ENCODE peak calls at places on chromosomes 13 and 19, in six cellular contexts. One of them, this sample, is unnamed.

GRCh38 chr19:3710265-3710812 is 2.2 kb downstream of the TJP3 start:
- DNase-seq in neuronal stem cell: no peak
- DNase-seq in DMS79 treated with DMSO at 0.1 percent for 48 hours: peak
- DNase-seq in astrocyte of the hippocampus: peak
- DNase-seq in NCI-H146: peak
- DNase-seq in hypothalamus: peak
- DNase-seq in this sample: no peak

GRCh38 chr13:44576396-44577235 is 486 bp upstream of the TSC22D1 start:
- DNase-seq in neuronal stem cell: peak
- DNase-seq in hypothalamus: no peak
- DNase-seq in NCI-H146: peak
- DNase-seq in astrocyte of the hippocampus: peak
- DNase-seq in DMS79 treated with DMSO at 0.1 percent for 48 hours: no peak
- DNase-seq in this sample: peak

GRCh38 chr19:8308891-8309291 is 733 bp upstream of the CD320 start:
- DNase-seq in DMS79 treated with DMSO at 0.1 percent for 48 hours: no peak
- DNase-seq in neuronal stem cell: no peak
- DNase-seq in NCI-H146: no peak
- DNase-seq in hypothalamus: no peak
- DNase-seq in astrocyte of the hippocampus: no peak
- DNase-seq in this sample: no peak

GRCh38 chr19:24071078-24071477 is 15.9 kb upstream of the ZNF254 start:
- DNase-seq in NCI-H146: no peak
- DNase-seq in astrocyte of the hippocampus: no peak
- DNase-seq in neuronal stem cell: no peak
- DNase-seq in DMS79 treated with DMSO at 0.1 percent for 48 hours: no peak
- DNase-seq in hypothalamus: no peak
- DNase-seq in this sample: no peak

GRCh38 chr13:113802090-113802531 is 43.1 kb downstream of the TMEM255B start:
- DNase-seq in hypothalamus: no peak
- DNase-seq in NCI-H146: no peak
- DNase-seq in DMS79 treated with DMSO at 0.1 percent for 48 hours: no peak
- DNase-seq in neuronal stem cell: peak
- DNase-seq in astrocyte of the hippocampus: peak
- DNase-seq in this sample: no peak

GRCh38 chr13:60112771-60113170 is 51.0 kb downstream of the DIAPH3 start:
- DNase-seq in neuronal stem cell: no peak
- DNase-seq in DMS79 treated with DMSO at 0.1 percent for 48 hours: no peak
- DNase-seq in astrocyte of the hippocampus: no peak
- DNase-seq in hypothalamus: no peak
- DNase-seq in NCI-H146: no peak
- DNase-seq in this sample: no peak

GRCh38 chr19:42465827-42466280 is 23.1 kb upstream of the CXCL17 start:
- DNase-seq in DMS79 treated with DMSO at 0.1 percent for 48 hours: no peak
- DNase-seq in neuronal stem cell: no peak
- DNase-seq in NCI-H146: no peak
- DNase-seq in hypothalamus: no peak
- DNase-seq in astrocyte of the hippocampus: no peak
- DNase-seq in this sample: no peak

GRCh38 chr13:40132249-40132648 is 476.8 kb downstream of the COG6 start:
- DNase-seq in NCI-H146: no peak
- DNase-seq in hypothalamus: no peak
- DNase-seq in astrocyte of the hippocampus: no peak
- DNase-seq in DMS79 treated with DMSO at 0.1 percent for 48 hours: no peak
- DNase-seq in neuronal stem cell: no peak
- DNase-seq in this sample: no peak

GRCh38 chr13:73341748-73342147 is 282.9 kb downstream of the KLF5 start:
- DNase-seq in hypothalamus: no peak
- DNase-seq in astrocyte of the hippocampus: peak
- DNase-seq in NCI-H146: no peak
- DNase-seq in DMS79 treated with DMSO at 0.1 percent for 48 hours: no peak
- DNase-seq in neuronal stem cell: no peak
- DNase-seq in this sample: no peak

GRCh38 chr13:90246946-90247345 is 1100.5 kb upstream of the MIR17HG start:
- DNase-seq in NCI-H146: no peak
- DNase-seq in DMS79 treated with DMSO at 0.1 percent for 48 hours: no peak
- DNase-seq in neuronal stem cell: no peak
- DNase-seq in hypothalamus: no peak
- DNase-seq in astrocyte of the hippocampus: no peak
- DNase-seq in this sample: no peak

GRCh38 chr19:55836340-55836739 is at the start of gene NLRP4:
- DNase-seq in neuronal stem cell: no peak
- DNase-seq in hypothalamus: no peak
- DNase-seq in NCI-H146: peak
- DNase-seq in astrocyte of the hippocampus: no peak
- DNase-seq in DMS79 treated with DMSO at 0.1 percent for 48 hours: no peak
- DNase-seq in this sample: no peak

GRCh38 chr13:92384410-92384809 is 842.2 kb upstream of the GPC6 start:
- DNase-seq in astrocyte of the hippocampus: no peak
- DNase-seq in hypothalamus: no peak
- DNase-seq in neuronal stem cell: no peak
- DNase-seq in DMS79 treated with DMSO at 0.1 percent for 48 hours: no peak
- DNase-seq in NCI-H146: no peak
- DNase-seq in this sample: no peak

GRCh38 chr13:91348906-91349435 is 1.5 kb downstream of the MIR17HG start:
- DNase-seq in NCI-H146: peak
- DNase-seq in astrocyte of the hippocampus: peak
- DNase-seq in DMS79 treated with DMSO at 0.1 percent for 48 hours: peak
- DNase-seq in hypothalamus: peak
- DNase-seq in neuronal stem cell: peak
- DNase-seq in this sample: peak

This sample was measured in COR-L47.